ENCODE peak calls at places on chromosomes 2 and 18, in nine cellular contexts. One of them, this sample, is unnamed.

GRCh38 chr2:71071681-71072398 is 3.4 kb downstream of the NAGK start:
- DNase-seq in posterior cingulate gyrus: no peak
- DNase-seq in COR-L47: no peak
- DNase-seq in activated naive CD8-positive, alpha-beta T cell treated with anti-CD3 and anti-CD28 coated beads, Interleukin-2, amount 50 U/mL, for 24 hours: peak; percentile 56
- DNase-seq in nephron progenitor cell: no peak
- DNase-seq in left ventricle myocardium inferior: peak; percentile 23
- DNase-seq in T-helper 9 cell: peak; percentile 56
- DNase-seq in B cell: peak; percentile 90
- DNase-seq in activated CD8-positive, alpha-beta T cell treated with anti-CD3 and anti-CD28 coated beads for 36 hours: peak; percentile 74
- DNase-seq in this sample: peak; percentile 98

GRCh38 chr2:134260726-134261125 is 6.9 kb downstream of the MGAT5 start:
- DNase-seq in posterior cingulate gyrus: no peak
- DNase-seq in COR-L47: no peak
- DNase-seq in activated naive CD8-positive, alpha-beta T cell treated with anti-CD3 and anti-CD28 coated beads, Interleukin-2, amount 50 U/mL, for 24 hours: no peak
- DNase-seq in nephron progenitor cell: no peak
- DNase-seq in left ventricle myocardium inferior: no peak
- DNase-seq in T-helper 9 cell: no peak
- DNase-seq in B cell: no peak
- DNase-seq in activated CD8-positive, alpha-beta T cell treated with anti-CD3 and anti-CD28 coated beads for 36 hours: no peak
- DNase-seq in this sample: no peak

GRCh38 chr2:140734992-140735391 is 1395.8 kb downstream of the LRP1B start:
- DNase-seq in posterior cingulate gyrus: no peak
- DNase-seq in COR-L47: peak; percentile 77
- DNase-seq in activated naive CD8-positive, alpha-beta T cell treated with anti-CD3 and anti-CD28 coated beads, Interleukin-2, amount 50 U/mL, for 24 hours: no peak
- DNase-seq in nephron progenitor cell: no peak
- DNase-seq in left ventricle myocardium inferior: no peak
- DNase-seq in T-helper 9 cell: no peak
- DNase-seq in B cell: no peak
- DNase-seq in activated CD8-positive, alpha-beta T cell treated with anti-CD3 and anti-CD28 coated beads for 36 hours: no peak
- DNase-seq in this sample: peak; percentile 8

GRCh38 chr2:134917958-134918517 is 584 bp upstream of the CCNT2 start:
- DNase-seq in posterior cingulate gyrus: no peak
- DNase-seq in COR-L47: peak; percentile 98
- DNase-seq in activated naive CD8-positive, alpha-beta T cell treated with anti-CD3 and anti-CD28 coated beads, Interleukin-2, amount 50 U/mL, for 24 hours: no peak
- DNase-seq in nephron progenitor cell: no peak
- DNase-seq in left ventricle myocardium inferior: no peak
- DNase-seq in T-helper 9 cell: peak; percentile 77
- DNase-seq in B cell: peak; percentile 93
- DNase-seq in activated CD8-positive, alpha-beta T cell treated with anti-CD3 and anti-CD28 coated beads for 36 hours: peak; percentile 94
- DNase-seq in this sample: no peak

GRCh38 chr2:224957540-224958465 is 84.5 kb downstream of the DOCK10 start:
- DNase-seq in posterior cingulate gyrus: no peak
- DNase-seq in COR-L47: no peak
- DNase-seq in activated naive CD8-positive, alpha-beta T cell treated with anti-CD3 and anti-CD28 coated beads, Interleukin-2, amount 50 U/mL, for 24 hours: no peak
- DNase-seq in nephron progenitor cell: no peak
- DNase-seq in left ventricle myocardium inferior: no peak
- DNase-seq in T-helper 9 cell: no peak
- DNase-seq in B cell: peak; percentile 65
- DNase-seq in activated CD8-positive, alpha-beta T cell treated with anti-CD3 and anti-CD28 coated beads for 36 hours: no peak
- DNase-seq in this sample: no peak

GRCh38 chr18:45664824-45665763 is 49.8 kb downstream of the SLC14A2 start:
- DNase-seq in posterior cingulate gyrus: no peak
- DNase-seq in COR-L47: peak; percentile 70
- DNase-seq in activated naive CD8-positive, alpha-beta T cell treated with anti-CD3 and anti-CD28 coated beads, Interleukin-2, amount 50 U/mL, for 24 hours: peak; percentile 67
- DNase-seq in nephron progenitor cell: peak; percentile 67
- DNase-seq in left ventricle myocardium inferior: no peak
- DNase-seq in T-helper 9 cell: peak; percentile 46
- DNase-seq in B cell: peak; percentile 79
- DNase-seq in activated CD8-positive, alpha-beta T cell treated with anti-CD3 and anti-CD28 coated beads for 36 hours: peak; percentile 80
- DNase-seq in this sample: peak; percentile 78

GRCh38 chr18:55239764-55240163 is 280.5 kb upstream of the CCDC68 start:
- DNase-seq in posterior cingulate gyrus: no peak
- DNase-seq in COR-L47: peak; percentile 38
- DNase-seq in activated naive CD8-positive, alpha-beta T cell treated with anti-CD3 and anti-CD28 coated beads, Interleukin-2, amount 50 U/mL, for 24 hours: no peak
- DNase-seq in nephron progenitor cell: no peak
- DNase-seq in left ventricle myocardium inferior: no peak
- DNase-seq in T-helper 9 cell: no peak
- DNase-seq in B cell: no peak
- DNase-seq in activated CD8-positive, alpha-beta T cell treated with anti-CD3 and anti-CD28 coated beads for 36 hours: no peak
- DNase-seq in this sample: no peak

GRCh38 chr2:196143641-196144236 is 27.6 kb downstream of the STK17B start:
- DNase-seq in posterior cingulate gyrus: no peak
- DNase-seq in COR-L47: no peak
- DNase-seq in activated naive CD8-positive, alpha-beta T cell treated with anti-CD3 and anti-CD28 coated beads, Interleukin-2, amount 50 U/mL, for 24 hours: no peak
- DNase-seq in nephron progenitor cell: no peak
- DNase-seq in left ventricle myocardium inferior: no peak
- DNase-seq in T-helper 9 cell: no peak
- DNase-seq in B cell: no peak
- DNase-seq in activated CD8-positive, alpha-beta T cell treated with anti-CD3 and anti-CD28 coated beads for 36 hours: peak; percentile 45
- DNase-seq in this sample: no peak

GRCh38 chr2:197847666-197848401 is 43.4 kb downstream of the PLCL1 start:
- DNase-seq in posterior cingulate gyrus: no peak
- DNase-seq in COR-L47: no peak
- DNase-seq in activated naive CD8-positive, alpha-beta T cell treated with anti-CD3 and anti-CD28 coated beads, Interleukin-2, amount 50 U/mL, for 24 hours: no peak
- DNase-seq in nephron progenitor cell: no peak
- DNase-seq in left ventricle myocardium inferior: no peak
- DNase-seq in T-helper 9 cell: no peak
- DNase-seq in B cell: no peak
- DNase-seq in activated CD8-positive, alpha-beta T cell treated with anti-CD3 and anti-CD28 coated beads for 36 hours: peak; percentile 21
- DNase-seq in this sample: no peak

GRCh38 chr18:68083131-68083530 is 566.6 kb upstream of the DSEL start:
- DNase-seq in posterior cingulate gyrus: no peak
- DNase-seq in COR-L47: no peak
- DNase-seq in activated naive CD8-positive, alpha-beta T cell treated with anti-CD3 and anti-CD28 coated beads, Interleukin-2, amount 50 U/mL, for 24 hours: no peak
- DNase-seq in nephron progenitor cell: no peak
- DNase-seq in left ventricle myocardium inferior: no peak
- DNase-seq in T-helper 9 cell: no peak
- DNase-seq in B cell: no peak
- DNase-seq in activated CD8-positive, alpha-beta T cell treated with anti-CD3 and anti-CD28 coated beads for 36 hours: no peak
- DNase-seq in this sample: no peak

GRCh38 chr2:215900203-215900611 is 113.1 kb downstream of the MREG start:
- DNase-seq in posterior cingulate gyrus: no peak
- DNase-seq in COR-L47: no peak
- DNase-seq in activated naive CD8-positive, alpha-beta T cell treated with anti-CD3 and anti-CD28 coated beads, Interleukin-2, amount 50 U/mL, for 24 hours: no peak
- DNase-seq in nephron progenitor cell: no peak
- DNase-seq in left ventricle myocardium inferior: no peak
- DNase-seq in T-helper 9 cell: no peak
- DNase-seq in B cell: no peak
- DNase-seq in activated CD8-positive, alpha-beta T cell treated with anti-CD3 and anti-CD28 coated beads for 36 hours: no peak
- DNase-seq in this sample: peak; percentile 72

GRCh38 chr2:18346364-18346763 is 214.1 kb downstream of the RDH14 start:
- DNase-seq in posterior cingulate gyrus: no peak
- DNase-seq in COR-L47: no peak
- DNase-seq in activated naive CD8-positive, alpha-beta T cell treated with anti-CD3 and anti-CD28 coated beads, Interleukin-2, amount 50 U/mL, for 24 hours: no peak
- DNase-seq in nephron progenitor cell: no peak
- DNase-seq in left ventricle myocardium inferior: no peak
- DNase-seq in T-helper 9 cell: no peak
- DNase-seq in B cell: no peak
- DNase-seq in activated CD8-positive, alpha-beta T cell treated with anti-CD3 and anti-CD28 coated beads for 36 hours: no peak
- DNase-seq in this sample: no peak

GRCh38 chr2:233356546-233357308 is 2.4 kb downstream of the DGKD start:
- DNase-seq in posterior cingulate gyrus: no peak
- DNase-seq in COR-L47: no peak
- DNase-seq in activated naive CD8-positive, alpha-beta T cell treated with anti-CD3 and anti-CD28 coated beads, Interleukin-2, amount 50 U/mL, for 24 hours: no peak
- DNase-seq in nephron progenitor cell: no peak
- DNase-seq in left ventricle myocardium inferior: no peak
- DNase-seq in T-helper 9 cell: no peak
- DNase-seq in B cell: no peak
- DNase-seq in activated CD8-positive, alpha-beta T cell treated with anti-CD3 and anti-CD28 coated beads for 36 hours: peak; percentile 51
- DNase-seq in this sample: peak; percentile 67

This sample was measured in NB4.